ENCODE peak calls at places on chromosomes 3 and 15, in four cellular contexts. D is iris pigment epithelial cell; L is NCI-H774; C is activated CD4-positive, alpha-beta T cell treated with anti-CD3 and anti-CD28 coated beads for 24 hours. J is an unnamed sample.

GRCh38 chr3:183253364-183253960 is 409 bp downstream of the B3GNT5 start:
- DNase-seq in C (peak), L (peak), D (peak), J (peak)

GRCh38 chr3:4426782-4427344 is 40.2 kb downstream of the SUMF1 start:
- DNase-seq in D (peak), L (peak), C (no peak), J (no peak)

GRCh38 chr3:129035360-129036233 is 25.0 kb upstream of the GP9 start:
- DNase-seq in L (no peak), D (no peak), C (no peak), J (no peak)

GRCh38 chr15:28961391-28961790 is 75.6 kb downstream of the APBA2 start:
- DNase-seq in L (no peak), D (no peak), C (no peak), J (no peak)

GRCh38 chr3:36372534-36372935 is 7.8 kb upstream of the STAC start:
- DNase-seq in L (no peak), C (no peak), D (peak), J (no peak)

GRCh38 chr15:60395276-60396011 is 2.3 kb downstream of the ANXA2 start:
- DNase-seq in D (no peak), C (no peak), L (no peak), J (no peak)

GRCh38 chr3:52532517-52532837 is 1.2 kb downstream of the NT5DC2 start:
- DNase-seq in C (no peak), D (peak), L (no peak), J (peak)

GRCh38 chr3:106435899-106436453 is 567.2 kb upstream of the CBLB start:
- DNase-seq in L (no peak), C (no peak), D (no peak), J (no peak)

J was measured in body of pancreas.